ENCODE peak calls at places on chromosome 14, in seven cellular contexts. One of them, this sample, is unnamed.

GRCh38 chr14:73269729-73270651 is 32.7 kb downstream of the PAPLN start:
- DNase-seq in Panc1: no peak
- DNase-seq in AG10803: peak
- DNase-seq in adrenal gland: peak
- DNase-seq in SK-N-SH: peak
- DNase-seq in WERI-Rb-1: no peak
- DNase-seq in WTC11: peak
- DNase-seq in this sample: peak

GRCh38 chr14:34920339-34920738 is 45.2 kb upstream of the BAZ1A start:
- DNase-seq in AG10803: no peak
- DNase-seq in WTC11: no peak
- DNase-seq in Panc1: no peak
- DNase-seq in SK-N-SH: no peak
- DNase-seq in WERI-Rb-1: no peak
- DNase-seq in adrenal gland: no peak
- DNase-seq in this sample: no peak

GRCh38 chr14:32514236-32514635 is 185.1 kb downstream of the AKAP6 start:
- DNase-seq in Panc1: no peak
- DNase-seq in WERI-Rb-1: no peak
- DNase-seq in SK-N-SH: no peak
- DNase-seq in AG10803: no peak
- DNase-seq in adrenal gland: no peak
- DNase-seq in WTC11: no peak
- DNase-seq in this sample: no peak

GRCh38 chr14:31025335-31026075 is at the start of gene AP4S1:
- DNase-seq in WERI-Rb-1: peak
- DNase-seq in WTC11: peak
- DNase-seq in adrenal gland: peak
- DNase-seq in AG10803: no peak
- DNase-seq in Panc1: no peak
- DNase-seq in SK-N-SH: peak
- DNase-seq in this sample: peak

GRCh38 chr14:54767139-54767431 is 135.5 kb downstream of the GCH1 start:
- DNase-seq in WERI-Rb-1: no peak
- DNase-seq in SK-N-SH: no peak
- DNase-seq in Panc1: no peak
- DNase-seq in WTC11: no peak
- DNase-seq in AG10803: no peak
- DNase-seq in adrenal gland: no peak
- DNase-seq in this sample: no peak

GRCh38 chr14:50233335-50234250 is 2.2 kb upstream of the SOS2 start:
- DNase-seq in SK-N-SH: no peak
- DNase-seq in AG10803: no peak
- DNase-seq in WTC11: no peak
- DNase-seq in adrenal gland: no peak
- DNase-seq in WERI-Rb-1: no peak
- DNase-seq in Panc1: no peak
- DNase-seq in this sample: no peak

GRCh38 chr14:92513204-92513965 is at the start of gene RIN3:
- DNase-seq in SK-N-SH: peak
- DNase-seq in adrenal gland: peak
- DNase-seq in AG10803: peak
- DNase-seq in WTC11: peak
- DNase-seq in WERI-Rb-1: no peak
- DNase-seq in Panc1: no peak
- DNase-seq in this sample: peak

GRCh38 chr14:54877015-54877702 is 25.5 kb downstream of the GCH1 start:
- DNase-seq in AG10803: peak
- DNase-seq in WERI-Rb-1: no peak
- DNase-seq in SK-N-SH: peak
- DNase-seq in WTC11: no peak
- DNase-seq in adrenal gland: no peak
- DNase-seq in Panc1: no peak
- DNase-seq in this sample: no peak

GRCh38 chr14:32381869-32382268 is 52.8 kb downstream of the AKAP6 start:
- DNase-seq in Panc1: no peak
- DNase-seq in AG10803: no peak
- DNase-seq in WERI-Rb-1: no peak
- DNase-seq in adrenal gland: no peak
- DNase-seq in WTC11: no peak
- DNase-seq in SK-N-SH: no peak
- DNase-seq in this sample: no peak

GRCh38 chr14:104982548-104983230 is 2.9 kb upstream of the CLBA1 start:
- DNase-seq in SK-N-SH: no peak
- DNase-seq in WTC11: no peak
- DNase-seq in Panc1: no peak
- DNase-seq in AG10803: no peak
- DNase-seq in adrenal gland: no peak
- DNase-seq in WERI-Rb-1: no peak
- DNase-seq in this sample: no peak

GRCh38 chr14:91387135-91387849 is 30.3 kb downstream of the CCDC88C start:
- DNase-seq in SK-N-SH: no peak
- DNase-seq in WTC11: no peak
- DNase-seq in AG10803: peak
- DNase-seq in WERI-Rb-1: peak
- DNase-seq in Panc1: no peak
- DNase-seq in adrenal gland: no peak
- DNase-seq in this sample: no peak

GRCh38 chr14:38254565-38255407 is 1.1 kb downstream of the CLEC14A start:
- DNase-seq in WTC11: peak
- DNase-seq in Panc1: no peak
- DNase-seq in AG10803: peak
- DNase-seq in WERI-Rb-1: no peak
- DNase-seq in SK-N-SH: no peak
- DNase-seq in adrenal gland: no peak
- DNase-seq in this sample: no peak

GRCh38 chr14:61940669-61941420 is 178.6 kb downstream of the SNAPC1 start:
- DNase-seq in AG10803: no peak
- DNase-seq in WTC11: peak
- DNase-seq in adrenal gland: no peak
- DNase-seq in SK-N-SH: peak
- DNase-seq in WERI-Rb-1: no peak
- DNase-seq in Panc1: no peak
- DNase-seq in this sample: no peak

GRCh38 chr14:79254069-79254775 is 957.1 kb downstream of the DIO2 start:
- DNase-seq in SK-N-SH: no peak
- DNase-seq in Panc1: no peak
- DNase-seq in adrenal gland: no peak
- DNase-seq in WERI-Rb-1: no peak
- DNase-seq in AG10803: peak
- DNase-seq in WTC11: no peak
- DNase-seq in this sample: no peak

GRCh38 chr14:104786726-104787675 is 8.5 kb downstream of the AKT1 start:
- DNase-seq in WERI-Rb-1: no peak
- DNase-seq in adrenal gland: no peak
- DNase-seq in WTC11: no peak
- DNase-seq in AG10803: no peak
- DNase-seq in Panc1: no peak
- DNase-seq in SK-N-SH: no peak
- DNase-seq in this sample: no peak

GRCh38 chr14:92584856-92585255 is 71.3 kb downstream of the RIN3 start:
- DNase-seq in AG10803: peak
- DNase-seq in WERI-Rb-1: no peak
- DNase-seq in SK-N-SH: no peak
- DNase-seq in WTC11: no peak
- DNase-seq in adrenal gland: no peak
- DNase-seq in Panc1: no peak
- DNase-seq in this sample: no peak

GRCh38 chr14:103656031-103656757 is 27.2 kb downstream of the KLC1 start:
- DNase-seq in Panc1: no peak
- DNase-seq in adrenal gland: no peak
- DNase-seq in WTC11: no peak
- DNase-seq in AG10803: peak
- DNase-seq in WERI-Rb-1: no peak
- DNase-seq in SK-N-SH: no peak
- DNase-seq in this sample: no peak

GRCh38 chr14:93133476-93133875 is 17.8 kb upstream of the ITPK1 start:
- DNase-seq in SK-N-SH: no peak
- DNase-seq in AG10803: peak
- DNase-seq in WERI-Rb-1: no peak
- DNase-seq in WTC11: no peak
- DNase-seq in adrenal gland: peak
- DNase-seq in Panc1: no peak
- DNase-seq in this sample: no peak

GRCh38 chr14:53630336-53630735 is 326.3 kb downstream of the BMP4 start:
- DNase-seq in AG10803: no peak
- DNase-seq in SK-N-SH: peak
- DNase-seq in WTC11: no peak
- DNase-seq in adrenal gland: no peak
- DNase-seq in WERI-Rb-1: no peak
- DNase-seq in Panc1: no peak
- DNase-seq in this sample: no peak

GRCh38 chr14:72236629-72237028 is 304.4 kb downstream of the RGS6 start:
- DNase-seq in adrenal gland: no peak
- DNase-seq in AG10803: no peak
- DNase-seq in WERI-Rb-1: no peak
- DNase-seq in WTC11: peak
- DNase-seq in SK-N-SH: no peak
- DNase-seq in Panc1: no peak
- DNase-seq in this sample: no peak

GRCh38 chr14:54579606-54580005 is 12.7 kb downstream of the SAMD4A start:
- DNase-seq in SK-N-SH: no peak
- DNase-seq in WERI-Rb-1: no peak
- DNase-seq in adrenal gland: no peak
- DNase-seq in Panc1: no peak
- DNase-seq in AG10803: peak
- DNase-seq in WTC11: no peak
- DNase-seq in this sample: no peak

GRCh38 chr14:26939756-26940155 is 341.9 kb upstream of the NOVA1 start:
- DNase-seq in WERI-Rb-1: no peak
- DNase-seq in SK-N-SH: no peak
- DNase-seq in WTC11: no peak
- DNase-seq in AG10803: no peak
- DNase-seq in Panc1: no peak
- DNase-seq in adrenal gland: no peak
- DNase-seq in this sample: no peak

GRCh38 chr14:69863083-69863482 is 16.1 kb upstream of the SMOC1 start:
- DNase-seq in WERI-Rb-1: no peak
- DNase-seq in SK-N-SH: no peak
- DNase-seq in adrenal gland: no peak
- DNase-seq in AG10803: no peak
- DNase-seq in Panc1: no peak
- DNase-seq in WTC11: no peak
- DNase-seq in this sample: no peak
- TF ChIP-seq CTCF in WERI-Rb-1: no peak
- TF ChIP-seq CTCF in SK-N-SH: no peak
- TF ChIP-seq CTCF in adrenal gland: no peak
- TF ChIP-seq CTCF in AG10803: no peak
- TF ChIP-seq CTCF in Panc1: no peak
- TF ChIP-seq CTCF in WTC11: no peak
- TF ChIP-seq CTCF in this sample: no peak

GRCh38 chr14:63496837-63497400 is 46.3 kb downstream of the PPP2R5E start:
- DNase-seq in WERI-Rb-1: no peak
- DNase-seq in Panc1: no peak
- DNase-seq in WTC11: no peak
- DNase-seq in AG10803: no peak
- DNase-seq in SK-N-SH: no peak
- DNase-seq in adrenal gland: no peak
- DNase-seq in this sample: no peak

GRCh38 chr14:63487724-63488123 is 55.5 kb downstream of the PPP2R5E start:
- DNase-seq in WERI-Rb-1: no peak
- DNase-seq in adrenal gland: no peak
- DNase-seq in AG10803: no peak
- DNase-seq in SK-N-SH: no peak
- DNase-seq in WTC11: no peak
- DNase-seq in Panc1: no peak
- DNase-seq in this sample: no peak

GRCh38 chr14:63492391-63492790 is 50.8 kb downstream of the PPP2R5E start:
- DNase-seq in WERI-Rb-1: no peak
- DNase-seq in SK-N-SH: no peak
- DNase-seq in WTC11: no peak
- DNase-seq in AG10803: peak
- DNase-seq in Panc1: no peak
- DNase-seq in adrenal gland: no peak
- DNase-seq in this sample: no peak

DNA sequence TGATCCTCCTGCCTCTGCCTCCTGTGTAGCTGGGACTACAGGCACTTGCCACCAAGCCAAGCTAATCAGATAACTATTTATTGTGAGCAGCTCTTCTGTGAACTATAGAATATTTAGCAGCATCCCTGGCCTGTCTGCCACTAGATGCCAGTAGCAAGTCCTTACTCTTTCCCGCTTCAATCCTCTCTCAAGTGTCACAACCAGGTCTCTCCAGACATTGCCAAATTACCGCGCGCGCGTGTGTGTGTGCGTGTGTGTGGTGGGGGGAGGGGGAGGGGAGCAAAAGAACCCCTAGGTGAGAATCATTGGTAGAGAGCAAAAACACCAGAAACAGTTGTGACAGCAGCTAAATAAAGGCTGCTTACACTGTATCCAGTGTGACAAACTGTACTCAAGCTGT is 49.9 kb downstream of the PPP2R5E start:
- DNase-seq in WERI-Rb-1: peak
- DNase-seq in adrenal gland: no peak
- DNase-seq in WTC11: no peak
- DNase-seq in AG10803: peak
- DNase-seq in Panc1: no peak
- DNase-seq in SK-N-SH: peak
- DNase-seq in this sample: no peak
- TF ChIP-seq CTCF in WERI-Rb-1: peak
- TF ChIP-seq CTCF in adrenal gland: no peak
- TF ChIP-seq CTCF in WTC11: no peak
- TF ChIP-seq CTCF in AG10803: peak
- TF ChIP-seq CTCF in Panc1: peak
- TF ChIP-seq CTCF in SK-N-SH: peak
- TF ChIP-seq CTCF in this sample: peak

GRCh38 chr14:77151918-77152588 is 10.5 kb upstream of the ZDHHC22 start:
- DNase-seq in AG10803: peak
- DNase-seq in WERI-Rb-1: no peak
- DNase-seq in Panc1: peak
- DNase-seq in adrenal gland: no peak
- DNase-seq in WTC11: no peak
- DNase-seq in SK-N-SH: peak
- DNase-seq in this sample: peak
- TF ChIP-seq CTCF in AG10803: peak
- TF ChIP-seq CTCF in WERI-Rb-1: no peak
- TF ChIP-seq CTCF in Panc1: no peak
- TF ChIP-seq CTCF in adrenal gland: peak
- TF ChIP-seq CTCF in WTC11: no peak
- TF ChIP-seq CTCF in SK-N-SH: peak
- TF ChIP-seq CTCF in this sample: peak

DNA sequence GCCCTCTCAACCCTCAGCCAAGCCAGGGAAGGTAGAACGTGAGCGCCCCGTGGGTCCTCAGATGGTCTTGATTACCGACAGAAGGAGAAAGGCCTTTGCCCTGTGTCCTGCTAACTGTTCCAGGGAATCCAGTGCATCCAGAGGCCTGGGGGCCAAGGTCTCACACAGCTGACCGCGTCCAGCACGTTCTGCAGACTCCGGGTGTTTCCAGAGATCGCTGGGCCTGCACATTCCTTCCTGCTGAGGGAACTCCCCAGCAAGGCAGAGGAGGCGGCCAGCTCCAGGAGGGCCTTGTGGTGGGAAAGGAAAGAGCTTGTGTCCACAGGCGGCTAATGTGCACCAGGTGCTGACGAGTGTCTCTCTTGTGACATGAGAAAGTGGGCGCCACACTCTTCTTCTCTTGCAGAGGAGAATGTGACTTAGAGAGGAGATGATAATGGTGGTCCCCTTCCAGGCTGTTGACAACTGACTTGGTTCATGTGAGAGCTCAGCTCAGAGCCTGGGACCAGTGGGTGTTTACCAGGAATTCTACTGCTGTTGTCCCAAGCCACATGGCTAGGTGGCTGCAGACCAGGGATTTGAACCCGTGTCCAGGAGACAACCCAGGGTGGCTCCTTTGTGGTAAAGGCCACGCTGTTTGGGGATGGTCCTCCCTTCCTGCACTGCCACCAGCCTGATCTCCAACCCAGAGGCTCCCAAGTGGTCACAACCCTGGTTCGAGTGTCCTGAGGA is 46.8 kb upstream of the DLK1 start:
- DNase-seq in AG10803: peak
- DNase-seq in Panc1: no peak
- DNase-seq in WERI-Rb-1: no peak
- DNase-seq in adrenal gland: peak
- DNase-seq in SK-N-SH: no peak
- DNase-seq in WTC11: no peak
- DNase-seq in this sample: no peak
- TF ChIP-seq CTCF in AG10803: peak
- TF ChIP-seq CTCF in Panc1: no peak
- TF ChIP-seq CTCF in WERI-Rb-1: no peak
- TF ChIP-seq CTCF in adrenal gland: peak
- TF ChIP-seq CTCF in SK-N-SH: no peak
- TF ChIP-seq CTCF in WTC11: no peak
- TF ChIP-seq CTCF in this sample: no peak